ENCODE peak calls at places on chromosome 17, in five cellular contexts. P, F, E, R and H are unnamed samples.

GRCh38 chr17:13862341-13862740 is 207.0 kb upstream of the COX10 start:
- DNase-seq in P (no peak), F (no peak), E (no peak), R (no peak), H (no peak)

GRCh38 chr17:4710693-4711634 is 532 bp downstream of the ARRB2 start:
- DNase-seq in P (no peak), F (no peak), E (no peak), R (no peak), H (no peak)

GRCh38 chr17:19319771-19320505 is 42.6 kb downstream of the B9D1 start:
- DNase-seq in P (peak; percentile 18), F (no peak), E (no peak), R (no peak), H (no peak)

GRCh38 chr17:71975331-71975801 is 145.5 kb upstream of the SOX9 start:
- DNase-seq in P (no peak), F (peak; percentile 10), E (no peak), R (peak; percentile 73), H (no peak)

GRCh38 chr17:59783221-59784016 is 76.0 kb downstream of the VMP1 start:
- DNase-seq in P (no peak), F (no peak), E (no peak), R (no peak), H (no peak)

GRCh38 chr17:14950216-14950615 is 314.9 kb downstream of the PMP22 start:
- DNase-seq in P (no peak), F (no peak), E (no peak), R (no peak), H (no peak)

GRCh38 chr17:19398301-19399181 is 11.6 kb upstream of the MFAP4 start:
- DNase-seq in P (no peak), F (no peak), E (no peak), R (peak; percentile 68), H (no peak)

GRCh38 chr17:30031214-30031869 is 85.3 kb upstream of the NSRP1 start:
- DNase-seq in P (no peak), F (no peak), E (no peak), R (no peak), H (no peak)

DNA sequence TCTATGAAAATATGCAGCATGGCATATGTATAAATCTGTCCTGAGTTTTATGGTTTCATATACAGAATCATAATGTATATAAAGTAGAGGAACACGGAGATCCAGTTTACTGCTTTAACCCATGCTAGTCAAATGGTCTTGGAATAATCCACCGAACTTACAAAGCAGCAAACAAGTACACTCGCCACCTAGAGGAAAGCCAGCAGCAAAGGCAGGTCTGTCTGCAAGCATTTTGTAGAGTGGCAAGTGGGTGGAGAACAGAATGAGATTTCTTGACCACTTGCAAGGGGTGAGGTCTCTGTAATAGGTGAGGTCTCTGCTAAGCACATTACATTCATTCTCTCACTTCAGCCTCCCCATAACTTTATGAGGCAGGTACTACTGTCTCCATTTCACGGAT is 308.3 kb downstream of the CA10 start:
- DNase-seq in P (no peak), F (peak; percentile 45), E (no peak), R (no peak), H (no peak)
- TF ChIP-seq CTCF in P (no peak), F (peak; percentile 47), E (no peak), R (no peak), H (no peak)

GRCh38 chr17:45132302-45132568 is at the start of gene PLCD3:
- DNase-seq in P (no peak), F (peak; percentile 92), E (no peak), R (peak; percentile 44), H (no peak)

GRCh38 chr17:45130640-45131293 is 1.5 kb downstream of the PLCD3 start:
- DNase-seq in P (no peak), F (no peak), E (no peak), R (no peak), H (no peak)

GRCh38 chr17:45131616-45132301 is 556 bp downstream of the PLCD3 start:
- DNase-seq in P (no peak), F (peak; percentile 82), E (peak; percentile 60), R (peak; percentile 53), H (peak; percentile 67)

GRCh38 chr17:45131294-45131615 is 1.1 kb downstream of the PLCD3 start:
- DNase-seq in P (no peak), F (no peak), E (no peak), R (no peak), H (no peak)

GRCh38 chr17:45132569-45133463 is 501 bp upstream of the PLCD3 start:
- DNase-seq in P (peak; percentile 63), F (peak; percentile 86), E (peak; percentile 74), R (peak; percentile 86), H (peak; percentile 77)
- TF ChIP-seq CTCF in P (peak; percentile 70), F (peak; percentile 59), E (no peak), R (peak; percentile 83), H (peak; percentile 57)

GRCh38 chr17:48639136-48639535 is 13.0 kb upstream of the HOXB9 start:
- DNase-seq in P (no peak), F (no peak), E (no peak), R (no peak), H (no peak)

GRCh38 chr17:48633266-48633816 is 7.2 kb upstream of the HOXB9 start:
- DNase-seq in P (no peak), F (no peak), E (no peak), R (no peak), H (no peak)

GRCh38 chr17:48634446-48635208 is 8.5 kb upstream of the HOXB9 start:
- DNase-seq in P (no peak), F (peak; percentile 1), E (no peak), R (no peak), H (no peak)

GRCh38 chr17:48637323-48638260 is 11.4 kb upstream of the HOXB9 start:
- DNase-seq in P (no peak), F (no peak), E (no peak), R (no peak), H (no peak)

GRCh38 chr17:48636177-48637018 is 10.2 kb upstream of the HOXB9 start:
- DNase-seq in P (no peak), F (peak; percentile 97), E (no peak), R (peak; percentile 47), H (peak; percentile 86)
- TF ChIP-seq CTCF in P (no peak), F (peak; percentile 71), E (no peak), R (peak; percentile 53), H (peak; percentile 80)

DNA sequence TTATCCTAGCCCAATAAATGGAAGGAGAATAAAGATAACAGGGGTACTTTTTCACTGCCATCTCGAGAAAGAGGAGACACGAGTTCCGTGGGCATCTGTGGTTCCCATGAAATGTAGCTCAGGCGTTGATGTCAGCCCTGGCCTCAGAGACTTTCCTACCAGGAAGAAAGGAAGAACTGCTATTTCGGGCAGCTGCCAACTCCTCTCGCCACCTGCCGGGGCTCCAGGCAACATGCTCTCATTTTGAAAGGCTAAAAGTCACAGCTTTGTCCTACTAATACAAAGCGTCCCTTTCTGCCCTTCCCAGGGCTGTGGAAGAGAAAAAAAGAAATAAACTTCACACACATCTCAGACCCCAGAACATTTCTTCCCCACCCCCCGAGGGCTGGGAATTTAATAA is 65.8 kb downstream of the DHRS7C start:
- DNase-seq in P (no peak), F (peak; percentile 77), E (no peak), R (no peak), H (no peak)
- TF ChIP-seq CTCF in P (peak; percentile 19), F (peak; percentile 49), E (no peak), R (peak; percentile 35), H (no peak)